ENCODE peak calls at places on chromosomes 2 and 18, in four cellular contexts. One of them, this sample, is unnamed.

GRCh38 chr2:108910541-108911396 is 78.3 kb downstream of the EDAR start:
- DNase-seq in HepG2: no peak
- DNase-seq in K562: no peak
- DNase-seq in H1: no peak
- DNase-seq in this sample: no peak

GRCh38 chr2:98717625-98718024 is 13.3 kb downstream of the MGAT4A start:
- DNase-seq in HepG2: no peak
- DNase-seq in K562: no peak
- DNase-seq in H1: no peak
- DNase-seq in this sample: no peak

GRCh38 chr2:199589303-199589702 is 131.6 kb upstream of the SATB2 start:
- DNase-seq in HepG2: no peak
- DNase-seq in K562: no peak
- DNase-seq in H1: no peak
- DNase-seq in this sample: no peak

GRCh38 chr2:217127744-217128143 is 267.9 kb upstream of the TNP1 start:
- DNase-seq in K562: no peak
- DNase-seq in HepG2: no peak
- DNase-seq in H1: no peak
- DNase-seq in this sample: no peak

GRCh38 chr18:61244632-61245031 is 88.6 kb upstream of the CDH20 start:
- DNase-seq in H1: no peak
- DNase-seq in HepG2: no peak
- DNase-seq in K562: no peak
- DNase-seq in this sample: no peak

GRCh38 chr2:134499307-134499706 is 219.5 kb downstream of the TMEM163 start:
- DNase-seq in H1: no peak
- DNase-seq in K562: no peak
- DNase-seq in HepG2: no peak
- DNase-seq in this sample: no peak

GRCh38 chr2:215713393-215713792 is 277.5 kb upstream of the FN1 start:
- DNase-seq in HepG2: peak
- DNase-seq in H1: no peak
- DNase-seq in K562: no peak
- DNase-seq in this sample: no peak

GRCh38 chr2:80242355-80242910 is 62.1 kb downstream of the LRRTM1 start:
- DNase-seq in K562: no peak
- DNase-seq in H1: no peak
- DNase-seq in HepG2: no peak
- DNase-seq in this sample: no peak

GRCh38 chr2:188142088-188142487 is 149.6 kb upstream of the GULP1 start:
- DNase-seq in HepG2: no peak
- DNase-seq in K562: no peak
- DNase-seq in H1: no peak
- DNase-seq in this sample: no peak

GRCh38 chr2:63983986-63984605 is 35.1 kb downstream of the VPS54 start:
- DNase-seq in HepG2: peak
- DNase-seq in K562: no peak
- DNase-seq in H1: no peak
- DNase-seq in this sample: no peak

GRCh38 chr18:63320690-63321265 is 1.2 kb upstream of the BCL2 start:
- DNase-seq in K562: peak
- DNase-seq in HepG2: peak
- DNase-seq in H1: no peak
- DNase-seq in this sample: no peak

GRCh38 chr2:34153484-34153883 is 554.4 kb upstream of the FAM98A start:
- DNase-seq in K562: no peak
- DNase-seq in HepG2: no peak
- DNase-seq in H1: no peak
- DNase-seq in this sample: no peak

GRCh38 chr2:224574423-224575084 is 10.6 kb downstream of the CUL3 start:
- DNase-seq in HepG2: no peak
- DNase-seq in K562: no peak
- DNase-seq in H1: no peak
- DNase-seq in this sample: no peak

GRCh38 chr18:25786778-25787177 is 303.6 kb downstream of the SS18 start:
- DNase-seq in HepG2: no peak
- DNase-seq in K562: no peak
- DNase-seq in H1: no peak
- DNase-seq in this sample: no peak

GRCh38 chr2:126913329-126913728 is 14.6 kb downstream of the TEX51 start:
- DNase-seq in K562: no peak
- DNase-seq in HepG2: no peak
- DNase-seq in H1: no peak
- DNase-seq in this sample: no peak

GRCh38 chr2:148812306-148812705 is 62.7 kb upstream of the KIF5C start:
- DNase-seq in HepG2: no peak
- DNase-seq in K562: no peak
- DNase-seq in H1: no peak
- DNase-seq in this sample: no peak

GRCh38 chr2:233142355-233142897 is 82.3 kb downstream of the INPP5D start:
- DNase-seq in H1: no peak
- DNase-seq in K562: no peak
- DNase-seq in HepG2: no peak
- DNase-seq in this sample: no peak

GRCh38 chr2:40034198-40034597 is 255.1 kb upstream of the THUMPD2 start:
- DNase-seq in K562: no peak
- DNase-seq in HepG2: no peak
- DNase-seq in H1: no peak
- DNase-seq in this sample: no peak

GRCh38 chr18:2985628-2986027 is 27.3 kb downstream of the LPIN2 start:
- DNase-seq in H1: no peak
- DNase-seq in K562: peak
- DNase-seq in HepG2: peak
- DNase-seq in this sample: peak

GRCh38 chr18:59623456-59624383 is 73.5 kb downstream of the CCBE1 start:
- DNase-seq in K562: no peak
- DNase-seq in HepG2: no peak
- DNase-seq in H1: no peak
- DNase-seq in this sample: no peak

GRCh38 chr2:207473203-207473865 is 56.4 kb upstream of the CREB1 start:
- DNase-seq in K562: peak
- DNase-seq in HepG2: peak
- DNase-seq in H1: peak
- DNase-seq in this sample: peak

GRCh38 chr2:20035961-20036666 is 15.3 kb downstream of the LAPTM4A start:
- DNase-seq in K562: no peak
- DNase-seq in H1: no peak
- DNase-seq in HepG2: no peak
- DNase-seq in this sample: no peak

GRCh38 chr2:124822516-124822915 is 797.4 kb downstream of the CNTNAP5 start:
- DNase-seq in H1: no peak
- DNase-seq in HepG2: no peak
- DNase-seq in K562: no peak
- DNase-seq in this sample: no peak

GRCh38 chr2:205768815-205769493 is 86.7 kb downstream of the NRP2 start:
- DNase-seq in HepG2: no peak
- DNase-seq in K562: no peak
- DNase-seq in H1: no peak
- DNase-seq in this sample: no peak

GRCh38 chr2:6080837-6081541 is 388.8 kb downstream of the SOX11 start:
- DNase-seq in HepG2: no peak
- DNase-seq in K562: no peak
- DNase-seq in H1: no peak
- DNase-seq in this sample: no peak

GRCh38 chr2:101519173-101519492 is 44.2 kb upstream of the RFX8 start:
- DNase-seq in HepG2: no peak
- DNase-seq in H1: no peak
- DNase-seq in K562: no peak
- DNase-seq in this sample: no peak

GRCh38 chr2:101517753-101518152 is 42.8 kb upstream of the RFX8 start:
- DNase-seq in HepG2: peak
- DNase-seq in H1: no peak
- DNase-seq in K562: no peak
- DNase-seq in this sample: no peak

GRCh38 chr2:101516833-101517690 is 42.1 kb upstream of the RFX8 start:
- DNase-seq in HepG2: peak
- DNase-seq in K562: no peak
- DNase-seq in H1: no peak
- DNase-seq in this sample: peak

GRCh38 chr2:101520246-101520645 is 45.3 kb upstream of the RFX8 start:
- DNase-seq in K562: no peak
- DNase-seq in H1: no peak
- DNase-seq in HepG2: no peak
- DNase-seq in this sample: no peak

DNA sequence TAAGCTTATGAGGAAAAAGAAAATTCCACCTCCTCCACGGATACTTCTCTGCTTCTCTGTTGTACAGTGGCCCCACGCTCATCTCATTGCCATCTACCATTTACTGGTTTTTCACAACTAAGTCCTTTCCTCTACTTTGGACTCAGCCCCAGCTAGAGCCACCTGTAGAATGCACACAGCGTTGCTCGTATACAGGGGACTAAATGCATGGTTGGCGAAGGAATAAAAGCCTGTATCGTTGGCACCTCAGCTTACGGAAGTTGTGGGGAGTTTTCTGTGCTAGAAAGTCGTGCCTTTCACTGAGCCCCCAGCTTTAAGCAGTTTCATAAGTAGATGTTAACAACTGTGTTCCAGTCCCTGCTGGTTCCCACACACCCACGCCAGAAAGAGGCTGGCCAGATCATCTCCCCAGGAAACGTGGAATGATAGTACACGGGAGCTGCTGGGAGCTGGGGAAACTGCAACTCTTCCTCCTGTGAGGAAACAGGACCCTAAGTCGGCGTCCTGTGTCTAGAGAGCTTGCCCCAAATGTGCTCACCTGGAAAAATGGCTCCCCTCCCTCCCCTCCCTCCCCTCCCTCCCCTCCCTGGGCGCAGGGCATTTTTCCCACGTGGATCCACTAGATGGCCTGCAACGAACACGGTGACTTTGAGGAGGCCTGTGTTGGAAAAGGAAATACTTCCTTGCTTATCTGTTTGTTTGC is 43.7 kb upstream of the RFX8 start:
- DNase-seq in HepG2: peak
- DNase-seq in K562: peak
- DNase-seq in H1: no peak
- DNase-seq in this sample: peak
- TF ChIP-seq SP1 in HepG2: no peak
- TF ChIP-seq SP1 in K562: no peak
- TF ChIP-seq SP1 in H1: no peak
- TF ChIP-seq SP1 in this sample: no peak

GRCh38 chr2:71277536-71278103 is 50.7 kb upstream of the PAIP2B start:
- DNase-seq in HepG2: peak
- DNase-seq in K562: no peak
- DNase-seq in H1: no peak
- DNase-seq in this sample: peak
- TF ChIP-seq FOSL1 in HepG2: no peak
- TF ChIP-seq FOSL1 in K562: no peak
- TF ChIP-seq FOSL1 in H1: no peak
- TF ChIP-seq FOSL1 in this sample: no peak

DNA sequence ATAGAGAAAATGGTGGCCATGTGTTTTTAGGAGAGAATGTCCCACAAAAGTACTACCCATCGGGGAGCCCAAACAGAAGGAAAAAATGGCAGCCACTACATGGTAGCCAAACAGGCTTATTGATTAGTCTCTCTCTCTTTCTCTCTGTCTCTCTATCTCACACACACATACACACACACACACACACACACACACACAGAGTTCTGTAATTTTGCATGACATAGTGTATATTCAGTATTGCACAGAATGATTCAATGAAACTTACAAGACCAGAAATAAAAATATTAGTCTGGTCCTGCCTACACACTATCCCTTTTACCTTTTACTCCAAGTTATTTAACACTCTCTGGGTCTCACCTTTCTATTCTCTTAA is 124.8 kb upstream of the SLC39A10 start:
- DNase-seq in HepG2: no peak
- DNase-seq in H1: no peak
- DNase-seq in K562: no peak
- DNase-seq in this sample: no peak
- TF ChIP-seq SP1 in HepG2: no peak
- TF ChIP-seq SP1 in H1: no peak
- TF ChIP-seq SP1 in K562: no peak
- TF ChIP-seq SP1 in this sample: no peak

GRCh38 chr18:37521500-37522465 is 43.8 kb downstream of the CELF4 start:
- DNase-seq in K562: no peak
- DNase-seq in HepG2: no peak
- DNase-seq in H1: no peak
- DNase-seq in this sample: no peak
- TF ChIP-seq FOSL1 in K562: no peak
- TF ChIP-seq FOSL1 in HepG2: no peak
- TF ChIP-seq FOSL1 in H1: no peak
- TF ChIP-seq FOSL1 in this sample: no peak

GRCh38 chr2:230326453-230327417 is at the start of gene SP140L:
- DNase-seq in HepG2: peak
- DNase-seq in K562: peak
- DNase-seq in H1: no peak
- DNase-seq in this sample: peak
- TF ChIP-seq SP1 in HepG2: peak
- TF ChIP-seq SP1 in K562: no peak
- TF ChIP-seq SP1 in H1: no peak
- TF ChIP-seq SP1 in this sample: peak

DNA sequence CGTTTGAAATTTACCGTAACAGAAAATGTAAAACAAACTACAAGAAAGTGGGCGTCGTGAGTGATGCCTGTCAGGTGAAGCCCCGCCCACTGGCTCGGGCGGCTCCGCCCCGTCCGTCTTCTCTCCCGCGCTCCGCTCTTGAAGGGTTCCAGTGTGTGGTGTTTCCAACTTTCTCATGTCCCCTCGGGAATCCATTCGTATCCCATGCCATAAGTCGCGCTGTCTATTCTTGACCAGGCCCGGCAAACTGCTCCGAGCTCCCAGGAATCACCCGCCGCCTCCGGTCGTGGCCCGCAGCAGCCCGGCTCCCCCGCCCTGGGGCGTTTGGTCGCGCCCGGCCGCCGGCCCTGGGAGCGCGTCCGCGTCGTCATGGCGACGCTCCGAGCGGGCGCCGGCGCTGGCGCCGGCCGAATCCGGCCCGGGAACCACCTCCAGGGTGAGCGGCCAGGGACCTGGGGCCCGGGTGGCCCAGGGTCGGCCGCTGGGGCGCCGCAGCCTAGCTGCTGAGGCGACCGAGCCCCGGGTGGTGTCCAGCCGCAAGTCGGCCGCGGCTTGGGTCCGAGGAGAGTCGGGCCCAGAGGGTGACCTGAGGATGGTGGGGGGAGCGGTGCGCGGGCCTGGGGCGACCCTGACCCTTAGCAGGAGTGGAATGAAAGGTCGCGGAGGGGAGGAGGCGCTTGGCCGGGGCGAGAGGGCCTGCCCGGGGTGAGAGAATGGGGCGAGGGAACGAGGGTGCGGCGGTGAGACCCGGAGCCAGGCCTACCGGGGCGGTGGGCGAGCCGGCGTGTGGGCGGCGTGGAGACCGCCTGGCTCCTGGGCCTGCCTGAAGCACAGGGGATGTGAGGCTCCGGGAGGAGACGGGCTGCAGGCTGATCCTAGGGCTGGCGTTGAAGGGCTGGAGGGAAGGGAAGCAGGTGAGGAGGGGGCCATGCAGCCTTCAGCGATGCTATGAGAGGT is at the start of gene CFAP221:
- DNase-seq in K562: peak
- DNase-seq in H1: no peak
- DNase-seq in HepG2: peak
- DNase-seq in this sample: peak
- TF ChIP-seq FOSL1 in K562: no peak
- TF ChIP-seq FOSL1 in H1: no peak
- TF ChIP-seq FOSL1 in HepG2: peak
- TF ChIP-seq FOSL1 in this sample: no peak